ENCODE peak calls at places on chromosomes 5 and 9, in five cellular contexts. Z is SK-N-SH, Y is breast epithelium, N is spleen, A is prostate gland. E is an unnamed sample. For H3K4me1, the result is how much of the 10 kb centered on the place peaks cover.

GRCh38 chr5:96745844-96746531 is 61.8 kb downstream of the ERAP1 start:
- DNase-seq in A (no peak), N (no peak), Y (no peak), Z (no peak), E (no peak)

GRCh38 chr5:142548739-142549275 is 137.1 kb downstream of the FGF1 start:
- DNase-seq in A (peak), N (no peak), Y (peak), Z (peak), E (peak)

GRCh38 chr9:126860757-126861466 is 473 bp downstream of the ZBTB34 start:
- DNase-seq in Z (peak), Y (no peak), N (peak), A (no peak), E (peak)

GRCh38 chr9:14563902-14564578 is 129.2 kb downstream of the ZDHHC21 start:
- DNase-seq in Z (no peak), Y (no peak), N (no peak), A (no peak), E (no peak)

GRCh38 chr9:128825923-128826702 is 3.5 kb downstream of the SPOUT1 start:
- DNase-seq in Y (no peak), Z (peak), A (no peak), N (no peak), E (no peak)

GRCh38 chr5:82418608-82418950 is 140.4 kb upstream of the RPS23 start:
- DNase-seq in N (no peak), A (no peak), Z (no peak), Y (no peak), E (no peak)

GRCh38 chr5:93058309-93058708 is 522.7 kb downstream of the NR2F1-AS1 start:
- DNase-seq in Z (no peak), Y (no peak), N (no peak), A (no peak), E (no peak)

GRCh38 chr9:73183917-73184861 is 32.5 kb downstream of the ANXA1 start:
- DNase-seq in Y (no peak), Z (no peak), A (no peak), N (no peak), E (no peak)

GRCh38 chr9:111375817-111376564 is 46.0 kb upstream of the OR2K2 start:
- DNase-seq in N (no peak), Z (no peak), Y (no peak), A (no peak), E (no peak)

GRCh38 chr5:1199649-1200494 is 1.5 kb upstream of the SLC6A19 start:
- DNase-seq in Z (no peak), N (no peak), A (no peak), Y (no peak), E (no peak)

GRCh38 chr9:13970426-13970825 is 343.5 kb downstream of the NFIB start:
- DNase-seq in Y (no peak), A (no peak), Z (no peak), N (no peak), E (no peak)

GRCh38 chr5:158899792-158900191 is 199.9 kb downstream of the EBF1 start:
- DNase-seq in A (no peak), Z (no peak), Y (peak), N (no peak), E (no peak)

GRCh38 chr5:111144352-111144930 is 52.3 kb downstream of the WDR36 start:
- DNase-seq in N (no peak), Y (no peak), A (no peak), Z (no peak), E (no peak)

GRCh38 chr5:37251673-37252072 is 2.5 kb upstream of the CPLANE1 start:
- DNase-seq in A (no peak), Y (no peak), N (no peak), Z (no peak), E (no peak)

GRCh38 chr5:93078082-93079038 is 502.7 kb downstream of the NR2F1-AS1 start:
- DNase-seq in A (peak), Y (peak), N (no peak), Z (peak), E (peak)

GRCh38 chr5:39364367-39364766 is at the start of gene C9:
- DNase-seq in N (no peak), A (no peak), Y (no peak), Z (no peak), E (no peak)

GRCh38 chr5:55714339-55714738 is 2.2 kb upstream of the SLC38A9 start:
- DNase-seq in Y (no peak), N (no peak), Z (no peak), A (no peak), E (peak)

GRCh38 chr9:119280740-119281485 is 88.3 kb downstream of the BRINP1 start:
- DNase-seq in Z (no peak), N (no peak), Y (no peak), A (no peak), E (no peak)

GRCh38 chr9:16246785-16247184 is 623.7 kb downstream of the BNC2 start:
- DNase-seq in Y (no peak), A (no peak), N (no peak), Z (no peak), E (no peak)

GRCh38 chr9:69805962-69806633 is 14.5 kb upstream of the CFAP95 start:
- DNase-seq in A (peak), N (no peak), Z (no peak), Y (no peak), E (peak)

GRCh38 chr9:22050924-22051323 is 41.8 kb upstream of the CDKN2B start:
- DNase-seq in Z (no peak), N (no peak), Y (no peak), A (no peak), E (no peak)

GRCh38 chr9:1458503-1458902 is 408.3 kb downstream of the DMRT2 start:
- DNase-seq in Z (no peak), N (no peak), Y (no peak), A (no peak), E (no peak)

GRCh38 chr5:54885636-54886035 is 99.8 kb downstream of the ESM1 start:
- DNase-seq in N (no peak), Y (no peak), A (no peak), Z (no peak), E (no peak)

GRCh38 chr9:136849960-136850865 is 1.0 kb downstream of the PHPT1 start:
- DNase-seq in N (no peak), A (no peak), Y (no peak), Z (no peak), E (no peak)

GRCh38 chr5:40446910-40447309 is 232.8 kb upstream of the PTGER4 start:
- DNase-seq in Z (no peak), Y (no peak), N (no peak), A (peak), E (no peak)

GRCh38 chr9:81394816-81395215 is 294.5 kb downstream of the TLE1 start:
- DNase-seq in A (no peak), Z (peak), Y (no peak), N (no peak), E (no peak)

GRCh38 chr5:72324186-72324825 is 4.1 kb downstream of the PTCD2 start:
- DNase-seq in N (no peak), Y (no peak), A (no peak), Z (no peak), E (no peak)

GRCh38 chr9:134597957-134598883 is 43.4 kb upstream of the COL5A1 start:
- DNase-seq in A (no peak), N (no peak), Z (peak), Y (peak), E (no peak)

GRCh38 chr5:122351416-122352157 is 39.5 kb downstream of the SNCAIP start:
- DNase-seq in Z (peak), N (no peak), A (no peak), Y (no peak), E (no peak)

GRCh38 chr5:136094913-136095641 is 37.6 kb upstream of the SMAD5 start:
- DNase-seq in A (no peak), Z (no peak), N (no peak), Y (no peak), E (no peak)
- TF ChIP-seq POLR2AphosphoS5 in A (no peak), Z (no peak), N (no peak), Y (no peak), E (no peak)

GRCh38 chr9:5626727-5627634 is 1.9 kb upstream of the RIC1 start:
- DNase-seq in A (peak), Z (peak), Y (peak), N (no peak), E (peak)
- H3K4me1 ChIP-seq in A (under half), Z (under half), Y (under half), N (half or more), E (under half)

DNA sequence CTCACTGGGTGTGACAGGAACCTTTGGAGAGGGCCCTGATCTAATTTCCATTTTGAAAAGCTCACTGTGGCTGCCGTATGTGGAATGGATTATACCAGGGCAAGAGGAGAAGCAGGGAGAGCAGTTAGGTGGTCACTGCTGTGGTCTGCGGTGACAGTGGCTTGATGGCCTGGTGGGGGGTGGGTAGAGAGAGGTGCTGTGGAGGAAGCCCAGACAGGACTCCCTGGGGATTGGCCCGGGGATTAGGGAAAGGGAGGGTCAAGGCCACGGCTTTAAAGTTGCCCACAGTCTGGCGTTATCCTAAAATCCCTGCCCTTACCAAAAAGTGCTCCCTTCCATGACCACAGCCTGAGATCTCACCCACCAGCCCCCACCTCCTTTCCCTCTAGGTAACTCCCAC is 4.7 kb downstream of the B4GALT7 start:
- DNase-seq in N (no peak), A (no peak), Y (no peak), Z (no peak), E (no peak)
- H3K4me3 ChIP-seq in N (no peak), A (no peak), Y (no peak), Z (no peak), E (no peak)

DNA sequence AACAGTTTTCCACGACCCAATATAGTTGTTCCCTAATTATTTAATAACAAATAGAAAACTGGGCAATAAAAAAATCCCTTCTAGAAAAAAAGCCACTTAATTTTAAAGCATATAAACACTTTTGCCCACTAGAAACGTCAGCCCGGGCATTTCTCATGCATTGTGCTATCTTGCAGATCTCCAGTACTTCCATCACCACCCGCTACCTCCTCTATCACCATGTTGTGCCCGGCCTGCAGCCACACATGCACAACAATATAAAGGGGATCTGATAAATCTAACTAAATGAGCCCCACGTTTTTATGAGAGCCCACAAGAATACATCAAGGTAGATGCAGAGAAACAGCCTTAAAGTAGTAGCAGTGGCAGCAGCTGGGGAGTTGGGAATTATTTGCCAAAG is 272.7 kb downstream of the MLLT3 start:
- DNase-seq in A (no peak), Y (no peak), Z (peak), N (no peak), E (no peak)
- TF ChIP-seq POLR2AphosphoS5 in A (no peak), Y (no peak), Z (no peak), N (no peak), E (no peak)

DNA sequence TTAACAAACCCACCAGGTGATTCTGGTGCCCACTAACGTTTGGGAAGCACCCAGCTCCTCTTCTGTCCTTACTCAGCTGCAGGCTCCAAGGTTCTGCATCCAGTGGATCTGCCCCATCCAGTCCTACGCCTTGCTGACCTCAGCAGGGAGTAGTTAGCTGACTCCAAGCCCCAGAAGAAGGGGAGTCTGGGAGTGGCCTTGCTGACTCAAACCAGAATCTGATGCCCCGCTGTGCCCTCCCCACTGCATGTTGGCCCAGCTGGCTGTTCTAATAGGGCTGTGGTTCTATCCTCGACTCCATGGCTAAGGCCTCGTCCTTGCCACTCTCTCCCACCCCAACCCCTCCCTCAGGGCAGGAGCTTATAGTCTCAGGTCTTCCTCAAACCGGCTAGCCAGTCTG is 136.3 kb downstream of the TTLL11 start:
- DNase-seq in Z (no peak), Y (no peak), N (no peak), A (no peak), E (no peak)
- H3K4me1 ChIP-seq in Z (under half), Y (under half), N (under half), A (under half), E (under half)

DNA sequence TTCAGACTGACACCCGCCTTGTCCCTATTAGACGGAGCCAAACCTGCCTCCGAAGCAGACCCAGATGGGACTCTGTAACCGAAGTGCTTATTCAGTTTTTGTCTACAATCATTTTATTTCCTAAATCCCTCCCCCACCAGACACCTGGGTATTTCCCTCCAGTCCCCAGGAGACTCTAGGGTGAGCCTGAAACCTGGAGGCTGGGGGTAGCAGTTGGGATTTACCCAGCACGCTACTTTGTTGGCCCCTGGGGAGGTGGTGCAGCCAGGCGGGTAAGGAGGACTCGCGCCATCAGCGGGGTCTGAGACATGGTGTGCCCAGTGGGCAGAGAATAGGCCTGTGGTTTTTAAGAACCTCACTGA is 1.3 kb upstream of the LHX2 start:
- DNase-seq in Y (no peak), Z (no peak), N (no peak), A (no peak), E (no peak)
- H3K4me3 ChIP-seq in Y (no peak), Z (no peak), N (no peak), A (no peak), E (no peak)

DNA sequence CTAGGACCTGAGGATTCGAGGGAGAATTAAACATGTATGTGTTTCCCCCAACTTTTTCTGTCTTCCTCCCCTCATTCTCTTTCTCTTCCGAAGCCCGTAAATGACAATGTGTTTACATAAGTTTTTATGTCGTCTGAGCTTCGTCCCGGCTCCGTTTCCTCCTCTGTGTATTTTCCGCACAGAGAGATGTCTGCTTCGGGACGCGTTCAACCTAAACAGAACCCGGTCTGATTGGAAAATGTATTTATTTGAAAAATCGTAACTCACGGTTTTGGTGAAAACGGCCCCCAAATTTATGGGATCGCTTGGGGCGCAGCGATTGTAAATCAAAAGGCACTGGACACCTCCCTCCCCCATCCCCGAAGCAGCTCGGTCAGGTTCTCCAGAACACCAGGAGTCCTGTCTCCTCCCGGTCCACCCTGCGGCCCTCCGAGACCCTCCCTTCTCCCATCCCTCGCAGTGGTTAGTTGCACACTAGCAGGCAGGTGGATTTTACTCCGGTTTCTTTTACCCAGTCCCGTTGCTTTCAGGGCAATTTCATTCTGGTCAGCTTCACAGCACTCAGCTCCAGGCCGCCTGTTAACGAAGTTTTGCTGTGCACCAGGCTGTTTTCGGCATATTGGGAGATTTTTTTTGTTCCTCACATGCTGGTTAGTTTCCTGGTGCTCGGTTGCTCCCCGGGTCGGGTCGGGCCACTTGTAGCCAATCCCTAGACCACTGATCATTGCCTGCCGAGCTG is 5.8 kb upstream of the HAND1 start:
- DNase-seq in N (peak), A (no peak), Z (no peak), Y (no peak), E (no peak)
- TF ChIP-seq POLR2AphosphoS5 in N (no peak), A (no peak), Z (no peak), Y (no peak), E (no peak)

E was measured in transverse colon.